ENCODE peak calls at places on chromosomes 12 and 14, in ten cellular contexts. T is osteoblast, M is ovary, E is stomach, Z is tibial artery, Y is NT2/D1, D is fibroblast of lung, H is cardiac muscle cell, Q is pancreas, R is lower lobe of right lung. A is an unnamed sample.

GRCh38 chr12:27652174-27652763 is 44.0 kb upstream of the REP15 start:
- DNase-seq in T (peak; percentile 74), M (peak; percentile 69), E (peak; percentile 44), Z (no peak), Y (peak; percentile 97), D (peak; percentile 89), H (peak; percentile 90), Q (peak; percentile 51), R (no peak), A (peak; percentile 75)

GRCh38 chr14:104421892-104422291 is 157.7 kb upstream of the C14orf180 start:
- DNase-seq in T (peak; percentile 11), M (no peak), E (no peak), Z (no peak), Y (no peak), D (no peak), H (no peak), Q (no peak), R (no peak), A (no peak)

GRCh38 chr12:62305778-62306177 is 45.6 kb downstream of the USP15 start:
- DNase-seq in T (no peak), M (no peak), E (no peak), Z (no peak), Y (no peak), D (no peak), H (no peak), Q (no peak), R (no peak), A (no peak)

GRCh38 chr14:68408680-68409079 is 384.2 kb downstream of the ZFP36L1 start:
- DNase-seq in T (peak; percentile 36), M (no peak), E (no peak), Z (no peak), Y (no peak), D (peak; percentile 44), H (peak; percentile 38), Q (no peak), R (no peak), A (no peak)

GRCh38 chr12:56437430-56438176 is 11.6 kb downstream of the TIMELESS start:
- DNase-seq in T (no peak), M (no peak), E (no peak), Z (no peak), Y (no peak), D (no peak), H (no peak), Q (no peak), R (no peak), A (no peak)

GRCh38 chr12:50603817-50604639 is 99.2 kb downstream of the DIP2B start:
- DNase-seq in T (peak; percentile 77), M (peak; percentile 74), E (no peak), Z (no peak), Y (no peak), D (peak; percentile 95), H (peak; percentile 96), Q (no peak), R (no peak), A (no peak)

GRCh38 chr12:53791735-53792326 is 40.1 kb upstream of the CISTR start:
- DNase-seq in T (no peak), M (no peak), E (peak; percentile 26), Z (no peak), Y (no peak), D (no peak), H (no peak), Q (no peak), R (no peak), A (peak; percentile 45)

GRCh38 chr14:56514663-56515371 is 64.8 kb upstream of the TMEM260 start:
- DNase-seq in T (no peak), M (no peak), E (no peak), Z (no peak), Y (no peak), D (peak; percentile 23), H (peak; percentile 64), Q (no peak), R (no peak), A (no peak)

GRCh38 chr12:119679081-119679480 is 11.1 kb downstream of the PRKAB1 start:
- DNase-seq in T (no peak), M (no peak), E (peak; percentile 70), Z (no peak), Y (no peak), D (no peak), H (no peak), Q (no peak), R (no peak), A (no peak)

GRCh38 chr12:70227911-70228310 is 15.3 kb upstream of the CNOT2 start:
- DNase-seq in T (peak; percentile 21), M (no peak), E (no peak), Z (no peak), Y (no peak), D (no peak), H (no peak), Q (no peak), R (no peak), A (no peak)

GRCh38 chr14:96502621-96503251 is 554 bp downstream of the PAPOLA start:
- DNase-seq in T (peak; percentile 84), M (peak; percentile 44), E (peak; percentile 59), Z (peak; percentile 78), Y (no peak), D (peak; percentile 43), H (peak; percentile 49), Q (peak; percentile 70), R (peak; percentile 84), A (no peak)

GRCh38 chr14:88386395-88386794 is 938 bp downstream of the SPATA7 start:
- DNase-seq in T (peak; percentile 42), M (no peak), E (no peak), Z (no peak), Y (no peak), D (no peak), H (no peak), Q (no peak), R (no peak), A (no peak)

GRCh38 chr12:102169922-102170698 is 27.5 kb downstream of the PMCH start:
- DNase-seq in T (peak; percentile 59), M (no peak), E (no peak), Z (no peak), Y (peak; percentile 6), D (peak; percentile 53), H (peak; percentile 52), Q (no peak), R (no peak), A (no peak)

GRCh38 chr14:88352299-88353097 is 29.4 kb upstream of the KCNK10 start:
- DNase-seq in T (no peak), M (no peak), E (no peak), Z (no peak), Y (no peak), D (no peak), H (peak; percentile 60), Q (no peak), R (no peak), A (no peak)

GRCh38 chr12:117143008-117143532 is 43.9 kb upstream of the TESC start:
- DNase-seq in T (no peak), M (no peak), E (peak; percentile 64), Z (no peak), Y (no peak), D (peak; percentile 40), H (no peak), Q (no peak), R (no peak), A (no peak)

DNA sequence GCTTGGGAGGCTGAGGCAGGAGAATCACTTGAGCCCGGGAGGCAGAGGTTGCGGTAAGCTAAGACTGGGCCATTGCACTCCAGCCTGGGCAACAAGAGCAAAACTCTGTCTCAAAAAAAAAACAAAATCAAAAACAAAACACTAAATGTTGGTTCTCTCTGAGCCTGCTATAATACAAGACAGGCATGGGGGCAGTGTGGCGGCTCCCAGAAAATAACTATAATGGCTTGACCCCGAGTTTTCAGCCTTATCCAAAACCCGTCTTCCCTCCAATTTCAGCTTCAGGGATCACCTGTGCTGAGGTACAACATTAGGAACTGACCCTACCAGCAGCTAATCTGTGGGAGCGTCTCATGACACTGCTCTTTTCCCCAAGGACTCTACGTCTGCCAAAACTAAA is 862 bp downstream of the SLC7A7 start:
- DNase-seq in T (no peak), M (no peak), E (no peak), Z (no peak), Y (no peak), D (no peak), H (no peak), Q (no peak), R (no peak), A (no peak)
- H3K4me1 ChIP-seq in T (peaks cover 13% of the 10 kb centered on the region), M (peaks cover under 1% of the 10 kb centered on the region), E (peaks cover 36% of the 10 kb centered on the region), Z (peaks cover 17% of the 10 kb centered on the region), Y (peaks cover 16% of the 10 kb centered on the region), D (no peaks in the 10 kb centered on the region), H (peaks cover 2% of the 10 kb centered on the region), Q (peaks cover 10% of the 10 kb centered on the region), R (peaks cover 35% of the 10 kb centered on the region), A (peaks cover 7% of the 10 kb centered on the region)

DNA sequence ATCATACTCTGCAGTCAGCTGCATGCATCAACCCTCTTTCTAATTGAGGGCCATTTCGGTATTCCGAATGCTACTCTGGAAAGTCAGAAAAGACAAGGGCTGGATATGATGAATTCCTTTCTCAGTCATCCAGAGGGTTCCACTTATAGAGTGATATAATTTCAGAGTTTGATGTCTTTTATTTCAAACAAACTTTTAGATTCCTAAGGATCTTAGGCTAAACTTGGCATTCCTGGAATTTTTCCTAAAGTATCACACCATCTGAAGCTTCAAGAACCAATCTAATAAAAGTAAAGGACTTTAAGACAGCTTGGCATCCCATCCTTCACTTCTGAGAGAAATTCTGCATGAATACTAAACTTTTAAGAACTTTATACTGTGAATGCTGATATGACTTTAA is 69.3 kb upstream of the KCNJ8 start:
- DNase-seq in T (no peak), M (no peak), E (no peak), Z (no peak), Y (no peak), D (no peak), H (no peak), Q (no peak), R (no peak), A (no peak)
- H3K27me3 ChIP-seq in T (no peaks in the 10 kb centered on the region), M (no peaks in the 10 kb centered on the region), E (no peaks in the 10 kb centered on the region), Z (no peaks in the 10 kb centered on the region), Y (no peaks in the 10 kb centered on the region), D (no peaks in the 10 kb centered on the region), H (no peaks in the 10 kb centered on the region), Q (no peaks in the 10 kb centered on the region), R (no peaks in the 10 kb centered on the region), A (no peaks in the 10 kb centered on the region)

GRCh38 chr14:52049721-52050588 is 18.9 kb downstream of the NID2 start:
- DNase-seq in T (no peak), M (no peak), E (no peak), Z (no peak), Y (no peak), D (no peak), H (no peak), Q (no peak), R (no peak), A (no peak)
- H3K4me1 ChIP-seq in T (peaks cover 60% of the 10 kb centered on the region), M (peaks cover 40% of the 10 kb centered on the region), E (peaks cover 90% of the 10 kb centered on the region), Z (peaks cover 41% of the 10 kb centered on the region), Y (no peaks in the 10 kb centered on the region), D (peaks cover 54% of the 10 kb centered on the region), H (peaks cover 82% of the 10 kb centered on the region), Q (peaks cover 3% of the 10 kb centered on the region), R (peaks cover 8% of the 10 kb centered on the region), A (no peaks in the 10 kb centered on the region)

GRCh38 chr14:74395094-74395493 is 30.9 kb downstream of the SYNDIG1L start:
- DNase-seq in T (no peak), M (no peak), E (no peak), Z (peak; percentile 48), Y (no peak), D (no peak), H (no peak), Q (no peak), R (no peak), A (no peak)
- H3K27me3 ChIP-seq in T (peaks cover 44% of the 10 kb centered on the region), M (no peaks in the 10 kb centered on the region), E (peaks cover 6% of the 10 kb centered on the region), Z (no peaks in the 10 kb centered on the region), Y (no peaks in the 10 kb centered on the region), D (peaks cover 33% of the 10 kb centered on the region), H (no peaks in the 10 kb centered on the region), Q (no peaks in the 10 kb centered on the region), R (no peaks in the 10 kb centered on the region), A (no peaks in the 10 kb centered on the region)

GRCh38 chr14:101061411-101062064 is 158.0 kb upstream of the RTL1 start:
- DNase-seq in T (peak; percentile 74), M (no peak), E (no peak), Z (peak; percentile 49), Y (no peak), D (no peak), H (no peak), Q (no peak), R (no peak), A (no peak)
- H3K4me1 ChIP-seq in T (peaks cover 10% of the 10 kb centered on the region), M (no peaks in the 10 kb centered on the region), E (no peaks in the 10 kb centered on the region), Z (no peaks in the 10 kb centered on the region), Y (no peaks in the 10 kb centered on the region), D (no peaks in the 10 kb centered on the region), H (no peaks in the 10 kb centered on the region), Q (no peaks in the 10 kb centered on the region), R (no peaks in the 10 kb centered on the region), A (no peaks in the 10 kb centered on the region)